ENCODE peak calls at places on chromosome 11, in four cellular contexts. E is EH, K is islet precursor cell, L is NCI-H82. S is an unnamed sample.

GRCh38 chr11:73216466-73216865 is 1.6 kb upstream of the P2RY2 start:
- DNase-seq in E (no peak), K (no peak), L (no peak), S (no peak)

GRCh38 chr11:121615506-121615905 is 162.7 kb upstream of the SORL1-AS1 start:
- DNase-seq in E (peak), K (no peak), L (no peak), S (no peak)

GRCh38 chr11:44223261-44223660 is 86.7 kb downstream of the ALX4 start:
- DNase-seq in E (peak), K (no peak), L (no peak), S (peak)

GRCh38 chr11:72584933-72585597 is 89.2 kb downstream of the PDE2A start:
- DNase-seq in E (no peak), K (no peak), L (no peak), S (no peak)

GRCh38 chr11:70872950-70873735 is 379.2 kb downstream of the SHANK2 start:
- DNase-seq in E (no peak), K (no peak), L (no peak), S (no peak)

GRCh38 chr11:128690746-128691091 is 3.2 kb upstream of the FLI1 start:
- DNase-seq in E (no peak), K (no peak), L (no peak), S (no peak)

GRCh38 chr11:121330614-121331435 is 38.3 kb downstream of the SC5D start:
- DNase-seq in E (no peak), K (no peak), L (no peak), S (no peak)

GRCh38 chr11:134333951-134334350 is 2.2 kb downstream of the GLB1L2 start:
- DNase-seq in E (no peak), K (no peak), L (no peak), S (no peak)

GRCh38 chr11:118996926-118997626 is 862 bp upstream of the CENATAC start:
- DNase-seq in E (peak), K (no peak), L (peak), S (no peak)

GRCh38 chr11:108302121-108302785 is 79.4 kb downstream of the ATM start:
- DNase-seq in E (peak), K (no peak), L (no peak), S (no peak)

GRCh38 chr11:503179-503981 is 3.7 kb downstream of the RNH1 start:
- DNase-seq in E (peak), K (peak), L (no peak), S (no peak)

GRCh38 chr11:9855579-9856260 is 191.8 kb downstream of the SWAP70 start:
- DNase-seq in E (peak), K (no peak), L (no peak), S (no peak)

GRCh38 chr11:47234669-47235075 is 13.9 kb downstream of the ACP2 start:
- DNase-seq in E (no peak), K (no peak), L (no peak), S (no peak)

GRCh38 chr11:76856111-76856510 is 4.6 kb upstream of the ACER3 start:
- DNase-seq in E (peak), K (no peak), L (no peak), S (no peak)

GRCh38 chr11:94130589-94131362 is 2.1 kb downstream of the PANX1 start:
- DNase-seq in E (peak), K (no peak), L (no peak), S (no peak)

GRCh38 chr11:109085708-109086373 is 336.1 kb upstream of the C11orf87 start:
- DNase-seq in E (peak), K (no peak), L (no peak), S (peak)

GRCh38 chr11:129315781-129316579 is 59.7 kb upstream of the BARX2 start:
- DNase-seq in E (no peak), K (peak), L (peak), S (no peak)

GRCh38 chr11:134125507-134125906 is 56.6 kb downstream of the JAM3 start:
- DNase-seq in E (no peak), K (no peak), L (no peak), S (no peak)

GRCh38 chr11:16408619-16409018 is 52.3 kb upstream of the SOX6 start:
- DNase-seq in E (no peak), K (no peak), L (no peak), S (no peak)

GRCh38 chr11:66071326-66071870 is 1.3 kb downstream of the PACS1 start:
- DNase-seq in E (no peak), K (no peak), L (no peak), S (peak)

GRCh38 chr11:65862191-65862735 is 2.0 kb downstream of the MUS81 start:
- DNase-seq in E (no peak), K (no peak), L (no peak), S (peak)

GRCh38 chr11:12832828-12833227 is 158.6 kb downstream of the TEAD1 start:
- DNase-seq in E (peak), K (no peak), L (peak), S (no peak)

GRCh38 chr11:128852327-128853023 is 14.6 kb downstream of the KCNJ1 start:
- DNase-seq in E (no peak), K (no peak), L (no peak), S (no peak)

GRCh38 chr11:118924591-118925585 is 838 bp downstream of the BCL9L start:
- DNase-seq in E (peak), K (peak), L (peak), S (no peak)

S was measured in SJSA1.